ENCODE peak calls at places on chromosomes 1 and 21, in six cellular contexts. M, O, J, X, I and K are unnamed samples.

GRCh38 chr1:70487910-70488665 is 77.0 kb downstream of the CTH start:
- DNase-seq in J (peak), M (no peak), O (no peak), X (no peak), I (peak), K (no peak)

GRCh38 chr1:218400624-218401023 is 55.5 kb downstream of the TGFB2 start:
- DNase-seq in X (no peak), I (no peak), O (no peak), M (no peak), J (no peak), K (no peak)

GRCh38 chr1:1876335-1876935 is 14.5 kb downstream of the GNB1 start:
- DNase-seq in J (no peak), M (no peak), O (no peak), I (no peak), X (no peak), K (peak)

GRCh38 chr1:241317676-241318075 is 39.3 kb downstream of the RGS7 start:
- DNase-seq in M (no peak), J (no peak), X (no peak), O (no peak), I (no peak), K (no peak)

GRCh38 chr1:231866392-231867331 is 240.1 kb downstream of the DISC1 start:
- DNase-seq in O (peak), I (peak), M (no peak), J (peak), X (peak), K (peak)

GRCh38 chr1:30757196-30757949 is at the start of gene LAPTM5:
- DNase-seq in M (no peak), O (no peak), X (no peak), J (peak), I (no peak), K (peak)

GRCh38 chr1:236759252-236759859 is 35.7 kb upstream of the MTR start:
- DNase-seq in X (peak), J (peak), O (no peak), M (no peak), I (no peak), K (peak)

GRCh38 chr1:96968582-96969378 is 247.2 kb downstream of the PTBP2 start:
- DNase-seq in X (no peak), M (no peak), J (peak), O (no peak), I (no peak), K (peak)

GRCh38 chr21:26948194-26948593 is 18.7 kb downstream of the ADAMTS5 start:
- DNase-seq in J (peak), X (no peak), M (no peak), O (no peak), I (no peak), K (no peak)

GRCh38 chr1:56331892-56332567 is 247.3 kb downstream of the PLPP3 start:
- DNase-seq in O (no peak), X (peak), J (peak), I (no peak), M (no peak), K (no peak)

GRCh38 chr1:8094481-8095241 is 68.6 kb upstream of the ERRFI1 start:
- DNase-seq in I (peak), J (peak), M (no peak), X (peak), O (no peak), K (peak)

GRCh38 chr21:26806734-26807372 is 38.4 kb downstream of the ADAMTS1 start:
- DNase-seq in J (peak), X (peak), M (no peak), I (no peak), O (no peak), K (no peak)

GRCh38 chr21:45050361-45050785 is 24.0 kb upstream of the ADARB1 start:
- DNase-seq in X (no peak), M (peak), O (no peak), J (no peak), I (no peak), K (peak)

GRCh38 chr1:58568911-58569310 is 8.1 kb downstream of the TACSTD2 start:
- DNase-seq in X (no peak), J (no peak), O (no peak), I (no peak), M (no peak), K (no peak)